ENCODE peak calls at places on chromosomes 2 and 18, in ten cellular contexts. One of them, this sample, is unnamed.

GRCh38 chr2:2252179-2252578 is 78.9 kb downstream of the MYT1L start:
- DNase-seq in anterior cingulate cortex: no peak
- DNase-seq in germinal center: no peak
- DNase-seq in naive B cell: no peak
- DNase-seq in stimulated activated CD4-positive, alpha-beta T cell treated with anti-CD3 and anti-CD28 coated beads, Interleukin-1b, Interleukin-23, amount 100 ng/mL, for 48 hours: no peak
- DNase-seq in naive thymus-derived CD8-positive, alpha-beta T cell: no peak
- DNase-seq in activated naive CD4-positive, alpha-beta T cell: no peak
- DNase-seq in uterus: no peak
- DNase-seq in NCI-H2029: no peak
- DNase-seq in NCI-H2081: no peak
- DNase-seq in this sample: no peak

GRCh38 chr18:65659912-65660311 is 90.9 kb upstream of the CDH7 start:
- DNase-seq in NCI-H2029: no peak
- DNase-seq in activated naive CD4-positive, alpha-beta T cell: no peak
- DNase-seq in naive B cell: no peak
- DNase-seq in uterus: no peak
- DNase-seq in germinal center: no peak
- DNase-seq in anterior cingulate cortex: no peak
- DNase-seq in naive thymus-derived CD8-positive, alpha-beta T cell: no peak
- DNase-seq in NCI-H2081: no peak
- DNase-seq in stimulated activated CD4-positive, alpha-beta T cell treated with anti-CD3 and anti-CD28 coated beads, Interleukin-1b, Interleukin-23, amount 100 ng/mL, for 48 hours: no peak
- DNase-seq in this sample: no peak

GRCh38 chr18:31225668-31226067 is 63.0 kb upstream of the DSC1 start:
- DNase-seq in naive B cell: no peak
- DNase-seq in activated naive CD4-positive, alpha-beta T cell: no peak
- DNase-seq in naive thymus-derived CD8-positive, alpha-beta T cell: no peak
- DNase-seq in NCI-H2029: no peak
- DNase-seq in uterus: no peak
- DNase-seq in anterior cingulate cortex: no peak
- DNase-seq in germinal center: no peak
- DNase-seq in stimulated activated CD4-positive, alpha-beta T cell treated with anti-CD3 and anti-CD28 coated beads, Interleukin-1b, Interleukin-23, amount 100 ng/mL, for 48 hours: no peak
- DNase-seq in NCI-H2081: no peak
- DNase-seq in this sample: no peak

GRCh38 chr2:55365303-55365702 is 54.4 kb downstream of the CCDC88A start:
- DNase-seq in NCI-H2081: no peak
- DNase-seq in germinal center: peak; percentile 21
- DNase-seq in stimulated activated CD4-positive, alpha-beta T cell treated with anti-CD3 and anti-CD28 coated beads, Interleukin-1b, Interleukin-23, amount 100 ng/mL, for 48 hours: no peak
- DNase-seq in activated naive CD4-positive, alpha-beta T cell: no peak
- DNase-seq in naive B cell: no peak
- DNase-seq in anterior cingulate cortex: no peak
- DNase-seq in naive thymus-derived CD8-positive, alpha-beta T cell: no peak
- DNase-seq in NCI-H2029: no peak
- DNase-seq in uterus: no peak
- DNase-seq in this sample: no peak

GRCh38 chr2:85775406-85776381 is 21.9 kb downstream of the ATOH8 start:
- DNase-seq in activated naive CD4-positive, alpha-beta T cell: no peak
- DNase-seq in naive thymus-derived CD8-positive, alpha-beta T cell: no peak
- DNase-seq in germinal center: no peak
- DNase-seq in stimulated activated CD4-positive, alpha-beta T cell treated with anti-CD3 and anti-CD28 coated beads, Interleukin-1b, Interleukin-23, amount 100 ng/mL, for 48 hours: no peak
- DNase-seq in anterior cingulate cortex: no peak
- DNase-seq in NCI-H2029: no peak
- DNase-seq in NCI-H2081: no peak
- DNase-seq in uterus: no peak
- DNase-seq in naive B cell: no peak
- DNase-seq in this sample: no peak

GRCh38 chr2:84908948-84909713 is 3.7 kb downstream of the TMSB10 start:
- DNase-seq in NCI-H2029: no peak
- DNase-seq in uterus: no peak
- DNase-seq in germinal center: no peak
- DNase-seq in activated naive CD4-positive, alpha-beta T cell: no peak
- DNase-seq in stimulated activated CD4-positive, alpha-beta T cell treated with anti-CD3 and anti-CD28 coated beads, Interleukin-1b, Interleukin-23, amount 100 ng/mL, for 48 hours: no peak
- DNase-seq in NCI-H2081: no peak
- DNase-seq in naive thymus-derived CD8-positive, alpha-beta T cell: peak; percentile 70
- DNase-seq in naive B cell: no peak
- DNase-seq in anterior cingulate cortex: no peak
- DNase-seq in this sample: no peak

GRCh38 chr2:28449489-28450395 is 46.1 kb upstream of the PLB1 start:
- DNase-seq in germinal center: no peak
- DNase-seq in stimulated activated CD4-positive, alpha-beta T cell treated with anti-CD3 and anti-CD28 coated beads, Interleukin-1b, Interleukin-23, amount 100 ng/mL, for 48 hours: peak; percentile 94
- DNase-seq in NCI-H2081: no peak
- DNase-seq in uterus: no peak
- DNase-seq in NCI-H2029: no peak
- DNase-seq in activated naive CD4-positive, alpha-beta T cell: no peak
- DNase-seq in naive B cell: no peak
- DNase-seq in anterior cingulate cortex: no peak
- DNase-seq in naive thymus-derived CD8-positive, alpha-beta T cell: no peak
- DNase-seq in this sample: peak; percentile 87

GRCh38 chr2:222295368-222296041 is 3.3 kb downstream of the PAX3 start:
- DNase-seq in NCI-H2081: no peak
- DNase-seq in activated naive CD4-positive, alpha-beta T cell: no peak
- DNase-seq in naive thymus-derived CD8-positive, alpha-beta T cell: no peak
- DNase-seq in uterus: no peak
- DNase-seq in anterior cingulate cortex: no peak
- DNase-seq in naive B cell: no peak
- DNase-seq in NCI-H2029: no peak
- DNase-seq in germinal center: no peak
- DNase-seq in stimulated activated CD4-positive, alpha-beta T cell treated with anti-CD3 and anti-CD28 coated beads, Interleukin-1b, Interleukin-23, amount 100 ng/mL, for 48 hours: no peak
- DNase-seq in this sample: no peak

GRCh38 chr18:8766576-8767253 is 61.4 kb downstream of the MTCL1 start:
- DNase-seq in naive thymus-derived CD8-positive, alpha-beta T cell: no peak
- DNase-seq in NCI-H2081: no peak
- DNase-seq in NCI-H2029: no peak
- DNase-seq in stimulated activated CD4-positive, alpha-beta T cell treated with anti-CD3 and anti-CD28 coated beads, Interleukin-1b, Interleukin-23, amount 100 ng/mL, for 48 hours: no peak
- DNase-seq in naive B cell: no peak
- DNase-seq in activated naive CD4-positive, alpha-beta T cell: no peak
- DNase-seq in uterus: no peak
- DNase-seq in germinal center: no peak
- DNase-seq in anterior cingulate cortex: no peak
- DNase-seq in this sample: no peak

GRCh38 chr2:119638891-119639539 is 40.0 kb upstream of the TMEM177 start:
- DNase-seq in germinal center: no peak
- DNase-seq in activated naive CD4-positive, alpha-beta T cell: no peak
- DNase-seq in NCI-H2081: no peak
- DNase-seq in naive B cell: no peak
- DNase-seq in stimulated activated CD4-positive, alpha-beta T cell treated with anti-CD3 and anti-CD28 coated beads, Interleukin-1b, Interleukin-23, amount 100 ng/mL, for 48 hours: no peak
- DNase-seq in naive thymus-derived CD8-positive, alpha-beta T cell: no peak
- DNase-seq in uterus: no peak
- DNase-seq in anterior cingulate cortex: no peak
- DNase-seq in NCI-H2029: no peak
- DNase-seq in this sample: no peak

GRCh38 chr2:38016177-38016576 is 59.8 kb downstream of the CYP1B1 start:
- DNase-seq in NCI-H2081: no peak
- DNase-seq in stimulated activated CD4-positive, alpha-beta T cell treated with anti-CD3 and anti-CD28 coated beads, Interleukin-1b, Interleukin-23, amount 100 ng/mL, for 48 hours: no peak
- DNase-seq in naive thymus-derived CD8-positive, alpha-beta T cell: no peak
- DNase-seq in naive B cell: no peak
- DNase-seq in anterior cingulate cortex: no peak
- DNase-seq in NCI-H2029: no peak
- DNase-seq in activated naive CD4-positive, alpha-beta T cell: no peak
- DNase-seq in germinal center: no peak
- DNase-seq in uterus: no peak
- DNase-seq in this sample: no peak

GRCh38 chr18:56789004-56789888 is 138.1 kb downstream of the WDR7 start:
- DNase-seq in naive B cell: no peak
- DNase-seq in NCI-H2029: no peak
- DNase-seq in naive thymus-derived CD8-positive, alpha-beta T cell: peak; percentile 1
- DNase-seq in NCI-H2081: no peak
- DNase-seq in germinal center: peak; percentile 18
- DNase-seq in stimulated activated CD4-positive, alpha-beta T cell treated with anti-CD3 and anti-CD28 coated beads, Interleukin-1b, Interleukin-23, amount 100 ng/mL, for 48 hours: peak; percentile 22
- DNase-seq in anterior cingulate cortex: no peak
- DNase-seq in activated naive CD4-positive, alpha-beta T cell: no peak
- DNase-seq in uterus: no peak
- DNase-seq in this sample: peak; percentile 38

GRCh38 chr2:107412209-107412904 is 414.3 kb upstream of the RGPD4 start:
- DNase-seq in uterus: no peak
- DNase-seq in naive thymus-derived CD8-positive, alpha-beta T cell: no peak
- DNase-seq in activated naive CD4-positive, alpha-beta T cell: no peak
- DNase-seq in anterior cingulate cortex: no peak
- DNase-seq in germinal center: no peak
- DNase-seq in naive B cell: no peak
- DNase-seq in NCI-H2081: no peak
- DNase-seq in stimulated activated CD4-positive, alpha-beta T cell treated with anti-CD3 and anti-CD28 coated beads, Interleukin-1b, Interleukin-23, amount 100 ng/mL, for 48 hours: no peak
- DNase-seq in NCI-H2029: no peak
- DNase-seq in this sample: no peak

GRCh38 chr18:21163647-21164625 is 52.3 kb upstream of the ROCK1 start:
- DNase-seq in NCI-H2081: no peak
- DNase-seq in activated naive CD4-positive, alpha-beta T cell: no peak
- DNase-seq in germinal center: no peak
- DNase-seq in naive thymus-derived CD8-positive, alpha-beta T cell: no peak
- DNase-seq in uterus: no peak
- DNase-seq in naive B cell: no peak
- DNase-seq in NCI-H2029: no peak
- DNase-seq in stimulated activated CD4-positive, alpha-beta T cell treated with anti-CD3 and anti-CD28 coated beads, Interleukin-1b, Interleukin-23, amount 100 ng/mL, for 48 hours: no peak
- DNase-seq in anterior cingulate cortex: no peak
- DNase-seq in this sample: no peak

GRCh38 chr2:232633413-232634318 is at the start of gene EFHD1:
- DNase-seq in stimulated activated CD4-positive, alpha-beta T cell treated with anti-CD3 and anti-CD28 coated beads, Interleukin-1b, Interleukin-23, amount 100 ng/mL, for 48 hours: peak; percentile 49
- DNase-seq in NCI-H2081: peak; percentile 69
- DNase-seq in germinal center: peak; percentile 55
- DNase-seq in naive B cell: peak; percentile 42
- DNase-seq in uterus: peak; percentile 86
- DNase-seq in naive thymus-derived CD8-positive, alpha-beta T cell: peak; percentile 49
- DNase-seq in anterior cingulate cortex: peak; percentile 73
- DNase-seq in activated naive CD4-positive, alpha-beta T cell: peak; percentile 34
- DNase-seq in NCI-H2029: no peak
- DNase-seq in this sample: peak; percentile 67

GRCh38 chr2:100413586-100413985 is 3.9 kb downstream of the CHST10 start:
- DNase-seq in uterus: no peak
- DNase-seq in NCI-H2029: no peak
- DNase-seq in activated naive CD4-positive, alpha-beta T cell: no peak
- DNase-seq in naive thymus-derived CD8-positive, alpha-beta T cell: no peak
- DNase-seq in naive B cell: no peak
- DNase-seq in germinal center: no peak
- DNase-seq in anterior cingulate cortex: peak; percentile 9
- DNase-seq in NCI-H2081: no peak
- DNase-seq in stimulated activated CD4-positive, alpha-beta T cell treated with anti-CD3 and anti-CD28 coated beads, Interleukin-1b, Interleukin-23, amount 100 ng/mL, for 48 hours: no peak
- DNase-seq in this sample: no peak

GRCh38 chr2:1740714-1741584 is 3.4 kb downstream of the PXDN start:
- DNase-seq in stimulated activated CD4-positive, alpha-beta T cell treated with anti-CD3 and anti-CD28 coated beads, Interleukin-1b, Interleukin-23, amount 100 ng/mL, for 48 hours: no peak
- DNase-seq in NCI-H2081: no peak
- DNase-seq in uterus: peak; percentile 11
- DNase-seq in NCI-H2029: no peak
- DNase-seq in activated naive CD4-positive, alpha-beta T cell: no peak
- DNase-seq in anterior cingulate cortex: no peak
- DNase-seq in naive B cell: no peak
- DNase-seq in germinal center: no peak
- DNase-seq in naive thymus-derived CD8-positive, alpha-beta T cell: no peak
- DNase-seq in this sample: no peak

GRCh38 chr2:74864728-74865722 is 31.1 kb downstream of the HK2 start:
- DNase-seq in NCI-H2029: no peak
- DNase-seq in germinal center: no peak
- DNase-seq in activated naive CD4-positive, alpha-beta T cell: no peak
- DNase-seq in uterus: no peak
- DNase-seq in naive B cell: no peak
- DNase-seq in anterior cingulate cortex: no peak
- DNase-seq in stimulated activated CD4-positive, alpha-beta T cell treated with anti-CD3 and anti-CD28 coated beads, Interleukin-1b, Interleukin-23, amount 100 ng/mL, for 48 hours: no peak
- DNase-seq in naive thymus-derived CD8-positive, alpha-beta T cell: no peak
- DNase-seq in NCI-H2081: no peak
- DNase-seq in this sample: no peak

GRCh38 chr2:96954490-96954846 is 31.9 kb downstream of the FAM178B start:
- DNase-seq in germinal center: no peak
- DNase-seq in uterus: no peak
- DNase-seq in anterior cingulate cortex: no peak
- DNase-seq in NCI-H2081: peak; percentile 26
- DNase-seq in stimulated activated CD4-positive, alpha-beta T cell treated with anti-CD3 and anti-CD28 coated beads, Interleukin-1b, Interleukin-23, amount 100 ng/mL, for 48 hours: no peak
- DNase-seq in naive thymus-derived CD8-positive, alpha-beta T cell: peak; percentile 40
- DNase-seq in naive B cell: no peak
- DNase-seq in NCI-H2029: peak; percentile 65
- DNase-seq in activated naive CD4-positive, alpha-beta T cell: no peak
- DNase-seq in this sample: no peak

GRCh38 chr2:216634317-216635148 is 1.3 kb downstream of the IGFBP2 start:
- DNase-seq in naive B cell: no peak
- DNase-seq in germinal center: no peak
- DNase-seq in stimulated activated CD4-positive, alpha-beta T cell treated with anti-CD3 and anti-CD28 coated beads, Interleukin-1b, Interleukin-23, amount 100 ng/mL, for 48 hours: no peak
- DNase-seq in naive thymus-derived CD8-positive, alpha-beta T cell: no peak
- DNase-seq in NCI-H2081: peak; percentile 20
- DNase-seq in uterus: no peak
- DNase-seq in anterior cingulate cortex: no peak
- DNase-seq in NCI-H2029: no peak
- DNase-seq in activated naive CD4-positive, alpha-beta T cell: no peak
- DNase-seq in this sample: no peak

GRCh38 chr18:47427951-47428350 is 176.5 kb upstream of the SKOR2 start:
- DNase-seq in stimulated activated CD4-positive, alpha-beta T cell treated with anti-CD3 and anti-CD28 coated beads, Interleukin-1b, Interleukin-23, amount 100 ng/mL, for 48 hours: no peak
- DNase-seq in anterior cingulate cortex: no peak
- DNase-seq in naive thymus-derived CD8-positive, alpha-beta T cell: no peak
- DNase-seq in uterus: no peak
- DNase-seq in germinal center: no peak
- DNase-seq in NCI-H2081: no peak
- DNase-seq in NCI-H2029: no peak
- DNase-seq in naive B cell: no peak
- DNase-seq in activated naive CD4-positive, alpha-beta T cell: no peak
- DNase-seq in this sample: no peak

GRCh38 chr2:128026422-128027277 is 1.2 kb downstream of the SAP130 start:
- DNase-seq in naive B cell: no peak
- DNase-seq in NCI-H2081: no peak
- DNase-seq in activated naive CD4-positive, alpha-beta T cell: no peak
- DNase-seq in naive thymus-derived CD8-positive, alpha-beta T cell: no peak
- DNase-seq in uterus: no peak
- DNase-seq in germinal center: no peak
- DNase-seq in stimulated activated CD4-positive, alpha-beta T cell treated with anti-CD3 and anti-CD28 coated beads, Interleukin-1b, Interleukin-23, amount 100 ng/mL, for 48 hours: no peak
- DNase-seq in NCI-H2029: no peak
- DNase-seq in anterior cingulate cortex: no peak
- DNase-seq in this sample: no peak

GRCh38 chr2:56741601-56742102 is 557.9 kb downstream of the CCDC85A start:
- DNase-seq in anterior cingulate cortex: no peak
- DNase-seq in naive B cell: no peak
- DNase-seq in naive thymus-derived CD8-positive, alpha-beta T cell: no peak
- DNase-seq in germinal center: no peak
- DNase-seq in uterus: peak; percentile 46
- DNase-seq in stimulated activated CD4-positive, alpha-beta T cell treated with anti-CD3 and anti-CD28 coated beads, Interleukin-1b, Interleukin-23, amount 100 ng/mL, for 48 hours: no peak
- DNase-seq in activated naive CD4-positive, alpha-beta T cell: no peak
- DNase-seq in NCI-H2029: no peak
- DNase-seq in NCI-H2081: no peak
- DNase-seq in this sample: no peak

GRCh38 chr2:128405467-128405900 is 86.8 kb upstream of the HS6ST1 start:
- DNase-seq in NCI-H2029: no peak
- DNase-seq in anterior cingulate cortex: no peak
- DNase-seq in naive B cell: no peak
- DNase-seq in stimulated activated CD4-positive, alpha-beta T cell treated with anti-CD3 and anti-CD28 coated beads, Interleukin-1b, Interleukin-23, amount 100 ng/mL, for 48 hours: no peak
- DNase-seq in germinal center: no peak
- DNase-seq in naive thymus-derived CD8-positive, alpha-beta T cell: no peak
- DNase-seq in NCI-H2081: no peak
- DNase-seq in uterus: peak; percentile 6
- DNase-seq in activated naive CD4-positive, alpha-beta T cell: no peak
- DNase-seq in this sample: no peak

GRCh38 chr2:179686718-179687342 is 174.6 kb downstream of the ZNF385B start:
- DNase-seq in naive B cell: no peak
- DNase-seq in NCI-H2081: no peak
- DNase-seq in activated naive CD4-positive, alpha-beta T cell: no peak
- DNase-seq in naive thymus-derived CD8-positive, alpha-beta T cell: no peak
- DNase-seq in stimulated activated CD4-positive, alpha-beta T cell treated with anti-CD3 and anti-CD28 coated beads, Interleukin-1b, Interleukin-23, amount 100 ng/mL, for 48 hours: no peak
- DNase-seq in uterus: no peak
- DNase-seq in anterior cingulate cortex: no peak
- DNase-seq in NCI-H2029: no peak
- DNase-seq in germinal center: no peak
- DNase-seq in this sample: no peak

GRCh38 chr2:10538224-10538894 is 90.2 kb upstream of the ODC1 start:
- DNase-seq in activated naive CD4-positive, alpha-beta T cell: no peak
- DNase-seq in anterior cingulate cortex: no peak
- DNase-seq in uterus: no peak
- DNase-seq in naive B cell: no peak
- DNase-seq in naive thymus-derived CD8-positive, alpha-beta T cell: no peak
- DNase-seq in NCI-H2029: no peak
- DNase-seq in stimulated activated CD4-positive, alpha-beta T cell treated with anti-CD3 and anti-CD28 coated beads, Interleukin-1b, Interleukin-23, amount 100 ng/mL, for 48 hours: no peak
- DNase-seq in germinal center: no peak
- DNase-seq in NCI-H2081: no peak
- DNase-seq in this sample: no peak

GRCh38 chr2:50004667-50005066 is 850.4 kb upstream of the FSHR start:
- DNase-seq in naive B cell: no peak
- DNase-seq in uterus: no peak
- DNase-seq in NCI-H2029: no peak
- DNase-seq in stimulated activated CD4-positive, alpha-beta T cell treated with anti-CD3 and anti-CD28 coated beads, Interleukin-1b, Interleukin-23, amount 100 ng/mL, for 48 hours: no peak
- DNase-seq in anterior cingulate cortex: no peak
- DNase-seq in activated naive CD4-positive, alpha-beta T cell: no peak
- DNase-seq in naive thymus-derived CD8-positive, alpha-beta T cell: no peak
- DNase-seq in germinal center: no peak
- DNase-seq in NCI-H2081: no peak
- DNase-seq in this sample: no peak

GRCh38 chr18:48803951-48804855 is 146.6 kb downstream of the SMAD7 start:
- DNase-seq in anterior cingulate cortex: no peak
- DNase-seq in NCI-H2081: no peak
- DNase-seq in uterus: peak; percentile 8
- DNase-seq in NCI-H2029: no peak
- DNase-seq in naive thymus-derived CD8-positive, alpha-beta T cell: no peak
- DNase-seq in germinal center: no peak
- DNase-seq in naive B cell: no peak
- DNase-seq in activated naive CD4-positive, alpha-beta T cell: no peak
- DNase-seq in stimulated activated CD4-positive, alpha-beta T cell treated with anti-CD3 and anti-CD28 coated beads, Interleukin-1b, Interleukin-23, amount 100 ng/mL, for 48 hours: no peak
- DNase-seq in this sample: peak; percentile 5

This sample was measured in stimulated activated naive CD8-positive, alpha-beta T cell treated with anti-CD3 and anti-CD28 coated beads, Interleukin-15, Interleukin-2, amounts not matched to agents 100 U/mL and 50 U/mL, for 24 hours.